ENCODE peak calls at places on chromosome 20, in six cellular contexts. X is type B pancreatic cell, C is GM13976, Z is pancreas, J is mesothelial cell of epicardium, K is AG10803. B is an unnamed sample.

GRCh38 chr20:20412750-20413149 is 44.8 kb downstream of the INSM1 start:
- DNase-seq in K (no peak), J (no peak), Z (no peak), C (no peak), X (no peak), B (no peak)

GRCh38 chr20:16475225-16475624 is 98.0 kb downstream of the KIF16B start:
- DNase-seq in K (peak), J (no peak), Z (no peak), X (no peak), C (no peak), B (no peak)

GRCh38 chr20:41649489-41649888 is 31.3 kb upstream of the CHD6 start:
- DNase-seq in K (no peak), Z (no peak), C (no peak), X (no peak), J (no peak), B (no peak)

GRCh38 chr20:8219403-8219802 is 87.3 kb downstream of the PLCB1 start:
- DNase-seq in J (no peak), Z (no peak), K (no peak), C (no peak), X (no peak), B (no peak)

GRCh38 chr20:24568842-24569241 is 99.4 kb downstream of the SYNDIG1 start:
- DNase-seq in C (no peak), Z (no peak), J (no peak), X (no peak), K (no peak), B (no peak)

GRCh38 chr20:25643735-25644134 is 19.9 kb upstream of the NANP start:
- DNase-seq in C (no peak), Z (no peak), K (no peak), X (no peak), J (no peak), B (no peak)

GRCh38 chr20:15138548-15139126 is 801.2 kb upstream of the FLRT3 start:
- DNase-seq in X (no peak), J (no peak), K (no peak), C (no peak), Z (no peak), B (no peak)

GRCh38 chr20:21342656-21343345 is 39.7 kb downstream of the XRN2 start:
- DNase-seq in Z (no peak), J (no peak), X (no peak), K (no peak), C (no peak), B (no peak)

GRCh38 chr20:34713194-34713943 is 9.2 kb downstream of the TP53INP2 start:
- DNase-seq in K (peak), X (no peak), C (no peak), J (no peak), Z (no peak), B (no peak)

GRCh38 chr20:25005661-25006060 is 13.1 kb upstream of the APMAP start:
- DNase-seq in Z (no peak), J (peak), X (peak), C (no peak), K (no peak), B (no peak)

GRCh38 chr20:23477223-23477622 is 13.7 kb upstream of the CST8 start:
- DNase-seq in X (no peak), C (no peak), K (no peak), J (no peak), Z (no peak), B (no peak)

GRCh38 chr20:11813106-11813890 is 104.4 kb upstream of the BTBD3 start:
- DNase-seq in K (no peak), Z (no peak), C (no peak), J (no peak), X (no peak), B (no peak)

GRCh38 chr20:35226775-35227681 is 538 bp downstream of the MMP24 start:
- DNase-seq in J (peak), Z (peak), C (peak), X (peak), K (peak), B (no peak)

GRCh38 chr20:24066075-24066700 is 77.6 kb upstream of the GGTLC1 start:
- DNase-seq in Z (no peak), J (no peak), K (no peak), C (no peak), X (no peak), B (no peak)

GRCh38 chr20:53848304-53848703 is 222.1 kb downstream of the BCAS1 start:
- DNase-seq in K (no peak), Z (no peak), J (no peak), C (no peak), X (no peak), B (no peak)

GRCh38 chr20:5077761-5078387 is 41.9 kb downstream of the PCNA start:
- DNase-seq in J (no peak), K (no peak), C (no peak), Z (no peak), X (no peak), B (no peak)

GRCh38 chr20:10547276-10548114 is 112.4 kb downstream of the SLX4IP start:
- DNase-seq in Z (no peak), C (no peak), K (no peak), J (no peak), X (no peak), B (no peak)

GRCh38 chr20:56433880-56434255 is 21.8 kb downstream of the CASS4 start:
- DNase-seq in X (no peak), C (no peak), J (peak), K (peak), Z (no peak), B (no peak)

DNA sequence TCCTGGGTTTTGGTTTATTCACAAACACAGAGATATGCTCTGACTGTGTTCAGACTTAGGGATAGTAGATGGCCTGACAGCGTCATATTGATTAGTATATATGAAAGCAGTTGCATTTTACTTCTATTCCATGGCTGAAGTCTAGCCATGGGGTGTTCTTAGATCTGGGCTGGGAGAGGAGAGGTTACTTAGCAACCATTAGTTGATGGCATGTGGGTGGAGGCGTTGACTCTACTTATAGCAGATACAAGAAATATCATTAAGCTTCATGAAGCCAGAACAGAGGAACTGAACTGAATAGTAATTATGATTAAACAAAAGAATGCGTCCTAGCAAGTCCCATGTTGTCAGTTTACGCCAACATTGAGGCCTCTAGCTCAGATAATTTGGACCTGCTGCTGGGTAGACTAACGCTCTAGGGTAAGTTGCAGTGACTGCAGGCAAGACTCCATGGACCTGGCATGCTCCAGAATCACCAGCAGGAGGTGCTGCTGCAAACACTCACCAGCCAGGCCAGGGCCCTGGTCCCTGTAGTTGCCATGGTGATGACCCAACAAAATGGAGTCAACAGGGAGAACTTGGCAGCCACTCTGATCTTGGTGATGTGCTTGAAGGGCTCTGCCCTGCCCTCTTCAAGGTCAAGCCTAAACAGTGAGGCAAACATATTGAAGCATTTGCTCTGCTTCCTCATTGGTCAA is 477.4 kb downstream of the PREX1 start:
- DNase-seq in J (no peak), X (no peak), Z (no peak), K (no peak), C (no peak), B (no peak)
- TF ChIP-seq CTCF in J (no peak), X (peak), Z (no peak), K (peak), C (no peak), B (no peak)

DNA sequence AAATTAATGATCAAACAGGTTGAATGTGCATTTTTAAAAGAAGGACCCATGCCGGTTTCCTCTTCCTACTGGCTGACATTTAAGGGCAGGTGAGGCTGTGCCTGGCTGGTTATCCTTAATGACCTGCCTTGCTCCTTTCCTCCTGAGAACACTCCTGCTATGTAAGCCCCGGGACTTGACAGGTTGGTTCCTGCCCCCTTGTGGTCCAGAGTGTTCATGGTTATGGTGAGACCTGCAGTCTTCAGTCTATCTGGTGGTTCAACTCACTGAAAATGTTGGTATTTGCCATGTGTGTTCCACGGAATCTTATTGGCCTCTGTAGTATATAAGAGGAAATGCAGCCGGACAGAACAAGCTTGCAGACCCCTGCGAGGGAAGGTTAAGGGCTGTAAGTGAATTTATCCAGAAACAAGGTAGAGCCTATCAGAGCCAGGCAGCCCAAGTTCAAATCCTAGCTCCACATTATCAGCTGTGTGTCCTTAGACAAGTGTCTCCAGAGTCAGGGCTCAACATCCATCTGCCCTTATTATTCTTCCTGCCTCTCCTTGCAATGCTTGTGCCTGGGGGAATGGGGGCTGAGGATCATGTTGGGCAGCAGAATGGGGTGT is 5.2 kb upstream of the BPIFA3 start:
- DNase-seq in K (peak), X (no peak), C (peak), Z (peak), J (peak), B (no peak)
- TF ChIP-seq CTCF in K (peak), X (peak), C (peak), Z (peak), J (peak), B (no peak)

DNA sequence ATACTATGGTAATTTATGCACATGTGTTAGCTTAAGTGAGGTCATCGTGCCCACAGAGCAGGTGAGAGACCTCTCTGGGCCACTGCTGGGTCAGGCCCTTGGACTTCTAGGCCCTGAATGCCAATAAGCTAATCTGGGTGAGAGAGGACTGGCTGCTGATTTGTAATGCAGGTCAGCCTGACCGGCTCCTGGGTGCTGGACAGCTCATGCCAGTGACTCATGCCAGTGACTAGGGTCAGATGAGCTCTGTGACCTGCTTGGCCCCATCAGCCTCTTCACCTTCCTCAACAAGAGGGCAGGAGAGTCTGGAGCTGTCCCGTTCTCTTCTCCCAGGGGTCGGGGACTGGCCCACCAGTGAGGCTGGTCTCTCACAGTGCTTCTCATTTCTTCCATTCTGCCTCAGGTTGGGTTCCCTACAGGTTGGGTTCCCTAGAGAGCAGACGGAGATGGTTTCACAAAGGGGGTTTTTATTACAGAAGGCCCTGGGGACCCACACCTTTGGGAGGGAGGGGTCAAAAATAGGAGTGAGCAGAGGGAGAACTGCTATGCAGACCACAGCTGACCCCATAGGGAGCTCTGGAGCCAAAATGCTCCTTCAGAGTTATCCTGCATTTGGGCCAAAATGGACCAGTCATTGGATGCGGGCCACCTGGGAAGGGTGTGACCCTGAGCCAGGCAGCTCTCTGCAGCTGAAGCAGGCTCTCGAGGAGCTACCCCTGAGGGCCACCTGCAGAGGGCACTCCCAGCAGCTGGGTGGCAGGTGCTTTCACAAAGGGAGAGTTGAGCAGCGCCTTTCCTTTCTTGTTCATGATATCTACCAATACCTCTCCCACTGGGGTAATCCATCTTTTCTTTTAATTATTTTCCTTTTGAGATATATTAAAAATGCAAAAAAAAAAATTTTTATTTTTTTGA is 2.2 kb upstream of the OXT start:
- DNase-seq in Z (no peak), C (no peak), K (peak), J (no peak), X (no peak), B (no peak)
- TF ChIP-seq CTCF in Z (no peak), C (no peak), K (no peak), J (no peak), X (no peak), B (no peak)

GRCh38 chr20:18137412-18138265 is at the start of the genes KAT14 and PET117:
- DNase-seq in X (peak), K (peak), C (peak), J (peak), Z (peak), B (peak)
- TF ChIP-seq CTCF in X (no peak), K (no peak), C (no peak), J (no peak), Z (no peak), B (no peak)

GRCh38 chr20:46023999-46024398 is 5.0 kb upstream of the SLC12A5 start:
- DNase-seq in J (no peak), K (no peak), X (no peak), C (no peak), Z (no peak), B (no peak)

GRCh38 chr20:46021361-46022359 is 7.4 kb upstream of the SLC12A5 start:
- DNase-seq in Z (peak), K (no peak), J (peak), X (peak), C (peak), B (no peak)

GRCh38 chr20:46022411-46023147 is 6.4 kb upstream of the SLC12A5 start:
- DNase-seq in X (no peak), K (peak), J (peak), Z (peak), C (peak), B (no peak)

GRCh38 chr20:46025376-46025783 is 3.6 kb upstream of the SLC12A5 start:
- DNase-seq in J (no peak), X (no peak), K (no peak), Z (no peak), C (no peak), B (no peak)

GRCh38 chr20:46023148-46023484 is 5.9 kb upstream of the SLC12A5 start:
- DNase-seq in K (no peak), C (no peak), J (no peak), Z (no peak), X (no peak), B (no peak)
- TF ChIP-seq CTCF in K (no peak), C (no peak), J (no peak), Z (no peak), X (peak), B (no peak)

GRCh38 chr20:59042151-59042795 is at the start of gene PRELID3B:
- DNase-seq in Z (no peak), K (peak), C (peak), J (no peak), X (no peak), B (no peak)

GRCh38 chr20:59040682-59041081 is 1.9 kb downstream of the PRELID3B start:
- DNase-seq in X (no peak), C (no peak), Z (no peak), K (no peak), J (no peak), B (no peak)

GRCh38 chr20:59037386-59037785 is 5.2 kb downstream of the PRELID3B start:
- DNase-seq in K (no peak), Z (no peak), C (no peak), X (no peak), J (no peak), B (no peak)

GRCh38 chr20:59042796-59043621 is 423 bp upstream of the PRELID3B start:
- DNase-seq in C (peak), Z (peak), K (peak), J (peak), X (peak), B (peak)

DNA sequence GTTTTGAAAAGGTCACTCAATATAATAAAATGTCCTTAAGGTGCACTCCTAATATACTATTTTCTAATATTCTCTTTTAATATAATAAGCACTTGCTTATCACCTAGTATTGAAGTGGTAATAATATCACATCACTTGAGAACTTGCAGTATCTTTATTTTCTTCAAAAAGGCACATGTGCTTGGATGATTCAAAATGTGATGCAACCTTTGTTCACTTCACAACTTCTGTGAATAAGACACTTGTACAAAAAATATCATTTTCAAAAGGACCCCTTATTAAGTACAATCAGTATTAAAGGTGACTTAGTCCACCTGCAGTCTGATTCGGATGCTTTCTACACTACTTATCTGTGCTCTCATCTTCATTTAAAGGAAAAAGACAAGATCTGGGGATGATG is 3.4 kb downstream of the PRELID3B start:
- DNase-seq in X (no peak), Z (no peak), J (no peak), C (no peak), K (peak), B (no peak)
- TF ChIP-seq CTCF in X (no peak), Z (no peak), J (no peak), C (no peak), K (no peak), B (no peak)

GRCh38 chr20:63618291-63618980 is 8.5 kb downstream of the GMEB2 start:
- DNase-seq in X (no peak), C (no peak), Z (no peak), J (no peak), K (no peak), B (no peak)
- TF ChIP-seq CTCF in X (no peak), C (no peak), Z (no peak), J (no peak), K (no peak), B (no peak)

DNA sequence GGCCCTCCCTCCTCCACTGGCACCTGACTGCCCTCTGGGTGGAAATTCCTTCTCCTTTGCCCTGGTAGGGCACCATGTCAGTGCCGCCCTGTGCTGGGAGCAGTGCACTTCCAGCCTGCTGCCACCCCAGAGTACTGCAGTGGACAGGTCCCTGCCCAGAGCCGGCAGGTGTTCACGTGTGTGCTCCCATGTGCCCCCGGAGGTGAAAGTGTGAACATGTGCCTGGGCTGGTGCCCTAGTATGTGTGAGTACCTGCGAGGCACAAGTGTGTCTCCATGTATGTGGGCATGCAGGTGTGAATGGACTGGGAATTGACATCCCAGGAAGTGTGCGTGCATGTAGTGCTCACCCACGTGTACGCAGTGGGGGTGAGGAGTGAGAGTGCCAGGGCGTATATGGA is 29.4 kb downstream of the SDCBP2 start:
- DNase-seq in J (no peak), C (peak), Z (no peak), X (no peak), K (no peak), B (no peak)
- TF ChIP-seq CTCF in J (no peak), C (no peak), Z (no peak), X (peak), K (no peak), B (no peak)

DNA sequence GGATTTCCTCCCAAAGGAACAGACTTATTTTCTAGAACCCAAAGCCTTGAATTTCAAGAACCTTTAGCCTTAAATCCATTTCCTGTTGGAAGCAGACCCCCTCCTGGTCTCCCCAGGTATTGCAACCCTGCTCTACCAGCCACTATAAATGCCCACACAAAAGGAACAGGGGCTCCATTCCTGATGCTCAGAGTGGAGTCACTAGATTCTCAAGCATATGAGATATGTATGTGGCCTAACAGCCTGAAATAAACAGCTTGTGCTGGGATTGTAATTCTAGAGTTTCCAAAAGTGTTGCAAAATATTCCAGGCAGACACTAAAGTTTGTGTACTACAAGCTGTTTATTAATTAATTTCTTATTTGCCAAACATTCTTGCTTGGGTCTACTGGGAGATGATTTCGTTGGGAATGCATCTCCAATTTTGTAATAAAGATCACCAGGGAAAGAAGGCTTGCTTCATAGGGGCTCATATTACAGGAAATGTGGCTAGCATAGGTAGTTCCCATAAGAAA is 44.8 kb downstream of the RIPOR3 start:
- DNase-seq in C (no peak), X (no peak), K (peak), J (no peak), Z (no peak), B (no peak)
- TF ChIP-seq CTCF in C (no peak), X (peak), K (peak), J (peak), Z (no peak), B (no peak)